ENCODE peak calls at places on chromosomes 13 and 19, in five cellular contexts. O is uterus; S is MM.1S; I is CD8-positive, alpha-beta memory T cell; A is fibroblast of lung. H is an unnamed sample.

GRCh38 chr13:59229861-59230260 is 933.9 kb downstream of the DIAPH3 start:
- DNase-seq in O (no peak), S (no peak), I (no peak), A (no peak), H (no peak)

GRCh38 chr13:98353750-98354149 is 176.7 kb upstream of the RNF113B start:
- DNase-seq in O (no peak), S (no peak), I (no peak), A (no peak), H (no peak)

GRCh38 chr19:46924874-46925547 is 64.2 kb downstream of the ARHGAP35 start:
- DNase-seq in O (no peak), S (peak; percentile 85), I (no peak), A (no peak), H (no peak)

GRCh38 chr13:111516712-111517640 is 196.5 kb downstream of the TEX29 start:
- DNase-seq in O (no peak), S (no peak), I (no peak), A (no peak), H (no peak)

GRCh38 chr19:40960062-40960685 is 30.9 kb upstream of the CYP2B6 start:
- DNase-seq in O (no peak), S (no peak), I (no peak), A (no peak), H (no peak)

GRCh38 chr19:35533822-35534521 is 716 bp downstream of the GAPDHS start:
- DNase-seq in O (no peak), S (no peak), I (no peak), A (peak; percentile 46), H (peak; percentile 26)

GRCh38 chr13:73722120-73722519 is 412.1 kb downstream of the KLF12 start:
- DNase-seq in O (no peak), S (no peak), I (no peak), A (peak; percentile 46), H (no peak)

GRCh38 chr19:778910-779653 is 18.2 kb upstream of the PTBP1 start:
- DNase-seq in O (peak; percentile 49), S (no peak), I (no peak), A (peak; percentile 97), H (no peak)

GRCh38 chr13:90717451-90717936 is 630.0 kb upstream of the MIR17HG start:
- DNase-seq in O (no peak), S (no peak), I (no peak), A (peak; percentile 68), H (no peak)

GRCh38 chr13:112967666-112968379 is 1.2 kb upstream of the MCF2L start:
- DNase-seq in O (no peak), S (peak; percentile 35), I (no peak), A (no peak), H (no peak)

GRCh38 chr19:35427187-35427586 is 20.9 kb upstream of the FFAR2 start:
- DNase-seq in O (no peak), S (no peak), I (no peak), A (no peak), H (no peak)

GRCh38 chr13:43297967-43298366 is 274.6 kb downstream of the DNAJC15 start:
- DNase-seq in O (no peak), S (no peak), I (no peak), A (no peak), H (no peak)

GRCh38 chr13:97395437-97396136 is 38.4 kb upstream of the RAP2A start:
- DNase-seq in O (no peak), S (no peak), I (no peak), A (peak; percentile 55), H (no peak)

GRCh38 chr13:84896128-84896527 is 903.1 kb downstream of the SLITRK6 start:
- DNase-seq in O (no peak), S (peak; percentile 65), I (no peak), A (peak; percentile 80), H (peak; percentile 9)

GRCh38 chr19:6252066-6252465 is 27.7 kb downstream of the MLLT1 start:
- DNase-seq in O (no peak), S (no peak), I (no peak), A (no peak), H (no peak)

DNA sequence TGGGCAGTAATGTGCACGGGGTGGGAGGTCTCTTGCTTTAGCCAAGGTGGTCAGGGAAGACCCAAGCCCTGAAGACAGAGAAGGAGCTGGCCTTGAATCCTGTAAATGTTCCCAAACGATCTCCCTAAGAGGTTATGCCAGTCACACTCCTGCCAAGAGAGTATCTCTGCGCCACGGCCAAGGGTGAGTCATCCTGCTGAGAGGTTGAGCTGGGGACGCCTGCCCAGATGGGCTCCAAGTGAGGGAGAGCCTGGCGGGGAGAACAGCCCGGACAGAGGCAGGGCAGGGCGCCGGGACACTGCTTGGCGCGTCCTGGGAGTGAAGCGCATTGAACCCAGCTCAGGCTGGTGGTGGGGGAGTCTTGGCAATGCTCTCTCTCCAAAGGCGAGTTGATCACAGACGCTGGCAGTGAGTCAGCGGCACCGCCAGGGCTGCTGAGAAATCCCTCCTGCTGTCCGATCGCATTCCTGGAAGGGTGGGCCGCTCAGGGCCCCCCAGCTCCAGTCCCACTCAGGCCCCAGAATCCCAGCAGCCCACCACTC is 16.4 kb downstream of the SULT2B1 start:
- DNase-seq in O (peak; percentile 80), S (no peak), I (peak; percentile 21), A (peak; percentile 92), H (no peak)
- H3K27ac ChIP-seq in O (peak overlapping the region; percentile 4), S (no peak overlapping the region), I (no peak overlapping the region), A (peak overlapping the region; percentile 40), H (no peak overlapping the region)

GRCh38 chr19:33303791-33304759 is 1.7 kb upstream of the CEBPA start:
- DNase-seq in O (peak; percentile 54), S (no peak), I (no peak), A (peak; percentile 29), H (no peak)
- H3K27me3 ChIP-seq in O (no peaks in the 10 kb centered on the region), S (peaks cover 52% of the 10 kb centered on the region), I (peaks cover 8% of the 10 kb centered on the region), A (peaks cover 37% of the 10 kb centered on the region), H (no peaks in the 10 kb centered on the region)

GRCh38 chr19:28634837-28635236 is 578.1 kb downstream of the UQCRFS1 start:
- DNase-seq in O (no peak), S (peak; percentile 54), I (no peak), A (no peak), H (no peak)

GRCh38 chr19:28633223-28634030 is 579.5 kb downstream of the UQCRFS1 start:
- DNase-seq in O (no peak), S (peak; percentile 96), I (no peak), A (peak; percentile 38), H (no peak)

GRCh38 chr19:28634031-28634328 is 579.0 kb downstream of the UQCRFS1 start:
- DNase-seq in O (no peak), S (no peak), I (no peak), A (no peak), H (no peak)

GRCh38 chr19:28632357-28633076 is 580.4 kb downstream of the UQCRFS1 start:
- DNase-seq in O (no peak), S (peak; percentile 97), I (no peak), A (no peak), H (no peak)

DNA sequence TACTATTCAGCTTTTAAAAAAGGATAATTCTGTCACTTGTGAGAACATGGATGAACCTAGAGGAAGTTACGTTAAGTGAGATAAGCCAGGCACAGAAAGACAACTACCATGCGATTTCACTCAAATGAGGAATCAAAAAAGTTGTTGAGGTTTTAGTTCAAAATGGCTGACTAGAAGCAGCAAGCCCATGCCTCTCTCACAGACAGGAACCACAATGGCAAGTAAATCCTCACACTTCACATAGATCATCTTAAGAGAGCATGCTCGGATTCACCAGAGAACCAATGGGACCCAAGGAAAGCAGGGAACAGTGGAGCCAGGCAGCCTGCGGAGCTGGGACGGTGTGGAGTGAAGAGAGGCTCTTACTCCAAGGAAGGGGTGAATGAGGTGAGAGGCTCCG is 581.0 kb downstream of the UQCRFS1 start:
- DNase-seq in O (no peak), S (peak; percentile 62), I (no peak), A (no peak), H (no peak)
- H3K9me3 ChIP-seq in O (no peaks in the 10 kb centered on the region), S (no peaks in the 10 kb centered on the region), I (no peaks in the 10 kb centered on the region), A (no peaks in the 10 kb centered on the region), H (no peaks in the 10 kb centered on the region)

DNA sequence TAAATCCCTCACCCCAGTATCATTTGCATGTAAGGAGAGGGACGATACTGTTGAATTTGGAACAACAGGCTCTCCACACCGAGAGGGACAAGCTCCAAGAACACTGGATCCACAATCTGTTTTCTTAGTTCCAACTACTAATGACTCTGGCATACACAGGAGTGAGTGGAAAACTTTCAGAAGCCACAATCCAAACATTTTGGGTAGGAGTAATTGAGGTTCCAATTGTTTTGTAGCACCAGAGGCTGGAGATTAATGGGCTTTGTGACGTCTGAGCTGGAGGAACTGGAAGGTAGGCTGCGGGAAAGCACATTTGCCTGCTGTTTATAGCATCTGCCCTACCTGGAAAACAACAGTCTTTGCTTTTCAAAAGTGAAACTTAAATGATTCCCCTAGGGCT is 156.7 kb downstream of the FLT1 start:
- DNase-seq in O (no peak), S (no peak), I (no peak), A (no peak), H (no peak)
- H3K27ac ChIP-seq in O (peak overlapping the region; percentile 76), S (no peak overlapping the region), I (no peak overlapping the region), A (no peak overlapping the region), H (no peak overlapping the region)

GRCh38 chr13:28531956-28532225 is 37.0 kb upstream of the FLT1 start:
- DNase-seq in O (no peak), S (no peak), I (no peak), A (no peak), H (no peak)

GRCh38 chr13:28533049-28533436 is 38.1 kb upstream of the FLT1 start:
- DNase-seq in O (no peak), S (no peak), I (no peak), A (no peak), H (no peak)

GRCh38 chr13:28533441-28534166 is 38.7 kb upstream of the FLT1 start:
- DNase-seq in O (no peak), S (no peak), I (no peak), A (no peak), H (no peak)

GRCh38 chr13:28531195-28531955 is 36.4 kb upstream of the FLT1 start:
- DNase-seq in O (no peak), S (no peak), I (no peak), A (peak; percentile 17), H (no peak)

DNA sequence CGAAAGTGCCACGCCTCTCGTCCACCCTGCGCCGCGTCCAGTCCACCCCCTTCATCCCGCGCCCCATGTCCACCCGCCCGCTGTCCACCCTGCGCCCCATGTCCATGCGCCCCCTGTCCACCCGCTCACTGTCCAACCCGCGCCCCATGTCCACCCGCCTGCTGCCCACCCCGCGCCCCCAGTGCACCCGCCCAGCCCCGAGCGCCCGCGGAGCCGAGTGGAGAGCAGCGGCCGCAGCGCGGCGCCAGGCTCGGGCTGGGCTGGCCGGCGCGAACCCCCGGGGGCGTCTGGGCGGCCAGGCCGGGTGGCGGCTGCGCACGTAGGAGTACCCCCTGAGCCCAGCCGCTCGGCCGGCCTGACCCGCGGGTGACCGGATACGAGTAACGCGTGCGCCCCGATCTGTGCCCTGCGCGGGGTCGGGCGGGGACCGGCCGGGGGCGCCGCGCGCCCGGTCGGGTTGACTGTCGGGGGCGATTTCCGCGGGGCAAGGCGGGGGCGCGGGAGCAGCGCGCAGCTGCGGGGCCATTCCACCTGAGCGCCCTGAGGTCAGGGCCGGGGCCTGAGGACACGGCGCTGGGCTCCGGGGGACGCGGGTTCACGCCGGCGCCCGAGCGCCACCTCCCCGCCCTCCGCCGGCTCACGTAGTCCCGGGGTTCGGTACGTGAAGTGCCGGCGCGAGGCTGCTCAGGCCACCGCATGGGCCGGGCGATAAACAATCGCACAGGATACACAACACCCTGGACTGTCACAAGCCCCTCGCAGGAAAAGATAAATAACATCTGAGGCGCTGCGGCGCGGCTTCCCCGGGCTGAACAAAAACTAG is 37.5 kb upstream of the FLT1 start:
- DNase-seq in O (no peak), S (no peak), I (no peak), A (no peak), H (peak; percentile 15)
- H3K27me3 ChIP-seq in O (no peaks in the 10 kb centered on the region), S (no peaks in the 10 kb centered on the region), I (peaks cover 12% of the 10 kb centered on the region), A (peaks cover 4% of the 10 kb centered on the region), H (peaks cover 24% of the 10 kb centered on the region)

H was measured in naive thymus-derived CD4-positive, alpha-beta T cell.